ENCODE peak calls at places on chromosomes 1 and 21, in six cellular contexts. L is PC-3, H is GM06990, S is Panc1, W is fibroblast of the aortic adventitia, B is HFF-Myc. O is an unnamed sample.
A peak's percentile ranks its signal among the peaks of the same experiment; 100 is the strongest.

GRCh38 chr1:53600001-53600400 is 139.0 kb downstream of the GLIS1 start:
- DNase-seq in B (no peak), W (no peak), S (no peak), H (no peak), L (no peak), O (no peak)

GRCh38 chr1:112975336-112975735 is 19.3 kb upstream of the SLC16A1 start:
- DNase-seq in W (peak; percentile 27), S (no peak), L (no peak), H (no peak), B (no peak), O (no peak)

GRCh38 chr21:28253971-28254370 is 738.7 kb downstream of the LTN1 start:
- DNase-seq in S (no peak), B (no peak), H (no peak), L (no peak), W (no peak), O (no peak)

GRCh38 chr1:8197493-8198282 is 120.2 kb upstream of the SLC45A1 start:
- DNase-seq in L (peak; percentile 96), B (peak; percentile 67), S (peak; percentile 64), W (peak; percentile 96), H (no peak), O (peak; percentile 83)

GRCh38 chr1:35279555-35279904 is 11.0 kb downstream of the ZMYM4 start:
- DNase-seq in S (no peak), H (no peak), L (no peak), W (no peak), B (no peak), O (no peak)

GRCh38 chr1:51819810-51820209 is 58.7 kb downstream of the NRDC start:
- DNase-seq in S (no peak), W (peak; percentile 11), B (no peak), H (no peak), L (no peak), O (no peak)

GRCh38 chr1:97078847-97079246 is 357.3 kb downstream of the PTBP2 start:
- DNase-seq in S (no peak), W (no peak), L (no peak), B (no peak), H (no peak), O (no peak)

GRCh38 chr21:25005388-25005787 is 601.9 kb downstream of the MRPL39 start:
- DNase-seq in L (peak; percentile 9), B (no peak), S (no peak), W (no peak), H (no peak), O (no peak)

GRCh38 chr1:151832318-151832984 is 849 bp upstream of the RORC start:
- DNase-seq in W (peak; percentile 47), S (no peak), B (no peak), L (peak; percentile 68), H (no peak), O (peak; percentile 27)

GRCh38 chr1:70718086-70718630 is 307.1 kb downstream of the CTH start:
- DNase-seq in S (no peak), L (no peak), H (no peak), W (peak; percentile 81), B (no peak), O (peak; percentile 10)

GRCh38 chr1:154943649-154944421 is 7.3 kb upstream of the PMVK start:
- DNase-seq in B (no peak), S (no peak), W (peak; percentile 30), L (peak; percentile 64), H (peak; percentile 48), O (no peak)

GRCh38 chr21:30463713-30464112 is 16.5 kb downstream of the KRTAP19-1 start:
- DNase-seq in L (peak; percentile 53), H (no peak), S (peak; percentile 4), W (no peak), B (no peak), O (no peak)

GRCh38 chr1:12407050-12407961 is 177.5 kb downstream of the VPS13D start:
- DNase-seq in B (peak; percentile 56), W (peak; percentile 80), L (peak; percentile 90), H (no peak), S (peak; percentile 50), O (peak; percentile 75)

GRCh38 chr1:219385786-219386427 is 212.2 kb downstream of the LYPLAL1 start:
- DNase-seq in B (no peak), W (peak; percentile 78), L (peak; percentile 96), H (peak; percentile 5), S (peak; percentile 68), O (peak; percentile 31)

GRCh38 chr1:167629681-167630567 is at the start of gene RCSD1:
- DNase-seq in B (no peak), H (peak; percentile 79), W (no peak), S (no peak), L (no peak), O (no peak)

GRCh38 chr1:35622510-35623171 is 18.7 kb downstream of the PSMB2 start:
- DNase-seq in W (no peak), S (no peak), L (no peak), B (no peak), H (no peak), O (no peak)

GRCh38 chr1:68197891-68198290 is 34.4 kb downstream of the WLS start:
- DNase-seq in H (no peak), L (peak; percentile 94), W (no peak), B (no peak), S (peak; percentile 78), O (no peak)

GRCh38 chr1:107123741-107124140 is 17.1 kb upstream of the NTNG1 start:
- DNase-seq in H (no peak), B (no peak), L (no peak), S (no peak), W (no peak), O (no peak)

GRCh38 chr1:1430114-1430982 is 5.1 kb upstream of the VWA1 start:
- DNase-seq in H (no peak), L (no peak), B (no peak), W (peak; percentile 76), S (no peak), O (no peak)

GRCh38 chr1:189929501-189930099 is 548.1 kb downstream of the BRINP3 start:
- DNase-seq in W (no peak), B (no peak), L (peak; percentile 11), H (no peak), S (no peak), O (no peak)

GRCh38 chr1:225816643-225817538 is 7.0 kb downstream of the EPHX1 start:
- DNase-seq in H (no peak), L (no peak), W (peak; percentile 74), B (no peak), S (no peak), O (no peak)

GRCh38 chr1:208837242-208837641 is 593.1 kb upstream of the PLXNA2 start:
- DNase-seq in W (no peak), H (no peak), B (no peak), S (no peak), L (no peak), O (no peak)

GRCh38 chr1:82934069-82934468 is 1064.9 kb downstream of the TTLL7 start:
- DNase-seq in W (no peak), H (no peak), L (no peak), S (no peak), B (no peak), O (no peak)

GRCh38 chr1:106022312-106022902 is 1034.1 kb upstream of the PRMT6 start:
- DNase-seq in H (peak; percentile 1), L (peak; percentile 51), B (no peak), W (peak; percentile 26), S (no peak), O (no peak)

GRCh38 chr21:46052703-46053651 is 44.9 kb upstream of the COL6A2 start:
- DNase-seq in W (peak; percentile 60), H (no peak), S (no peak), B (no peak), L (peak; percentile 94), O (peak; percentile 81)

GRCh38 chr1:231487019-231487418 is 41.5 kb upstream of the TSNAX start:
- DNase-seq in B (peak; percentile 54), S (no peak), H (no peak), W (peak; percentile 49), L (peak; percentile 47), O (no peak)

GRCh38 chr21:31623664-31624063 is 35.8 kb upstream of the SOD1 start:
- DNase-seq in H (no peak), W (no peak), B (no peak), S (no peak), L (peak; percentile 26), O (no peak)

GRCh38 chr21:45330075-45330781 is 42.5 kb upstream of the POFUT2 start:
- DNase-seq in S (no peak), W (peak; percentile 71), H (no peak), B (no peak), L (peak; percentile 86), O (peak; percentile 79)

GRCh38 chr1:72283204-72284083 is 1.1 kb upstream of the NEGR1 start:
- DNase-seq in H (peak; percentile 8), L (peak; percentile 73), W (peak; percentile 79), B (no peak), S (peak; percentile 67), O (peak; percentile 67)

GRCh38 chr21:17045214-17045835 is 467.5 kb upstream of the CXADR start:
- DNase-seq in L (peak; percentile 33), S (no peak), B (peak; percentile 27), W (peak; percentile 61), H (no peak), O (peak; percentile 33)
- TF ChIP-seq CTCF in L (peak; percentile 60), S (peak; percentile 13), B (peak; percentile 39), W (peak; percentile 54), H (no peak), O (peak; percentile 78)

DNA sequence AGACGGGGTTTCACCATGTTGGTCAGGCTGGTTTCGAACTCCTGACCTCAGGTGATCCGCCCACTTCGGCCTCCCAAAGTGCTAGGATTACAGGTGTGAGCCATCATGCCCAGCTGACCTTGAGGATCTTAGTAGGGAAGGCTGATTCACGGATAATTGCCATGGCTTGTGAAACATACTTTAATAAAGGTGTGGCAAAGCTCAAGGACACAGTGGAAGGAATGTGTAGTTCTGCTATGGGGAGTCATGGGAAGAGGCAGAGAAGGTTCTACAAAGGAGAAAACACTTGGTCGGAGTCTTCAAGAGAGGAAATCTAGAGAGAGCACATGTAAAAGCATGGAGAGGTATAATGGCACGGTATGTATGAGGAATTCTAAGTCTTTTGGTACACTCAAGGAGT is 12.7 kb upstream of the PTCH2 start:
- DNase-seq in H (no peak), L (no peak), B (no peak), W (no peak), S (no peak), O (no peak)
- TF ChIP-seq CTCF in H (no peak), L (no peak), B (no peak), W (no peak), S (no peak), O (no peak)

DNA sequence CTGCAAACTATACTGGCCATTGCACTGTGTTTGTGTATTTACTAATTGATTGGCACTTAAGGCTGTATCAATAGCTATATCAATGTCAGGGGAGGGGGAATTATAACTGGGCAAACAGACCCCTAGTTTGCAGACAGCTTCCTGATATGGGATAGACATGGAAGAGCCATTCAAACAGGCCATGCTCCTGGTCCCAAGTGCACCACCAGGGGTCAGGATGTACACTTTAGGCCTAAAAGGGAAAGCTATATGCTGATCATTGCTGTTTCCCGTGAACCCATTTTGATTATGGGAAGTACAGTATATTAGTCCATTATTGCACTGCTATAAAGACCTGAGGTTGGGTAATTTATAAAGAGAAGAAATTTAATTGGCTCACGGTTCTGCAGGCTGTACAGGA is 125.0 kb upstream of the BACE2 start:
- DNase-seq in L (peak; percentile 11), B (no peak), W (no peak), H (no peak), S (no peak), O (no peak)
- TF ChIP-seq CTCF in L (peak; percentile 46), B (peak; percentile 12), W (no peak), H (no peak), S (peak; percentile 31), O (peak; percentile 58)

DNA sequence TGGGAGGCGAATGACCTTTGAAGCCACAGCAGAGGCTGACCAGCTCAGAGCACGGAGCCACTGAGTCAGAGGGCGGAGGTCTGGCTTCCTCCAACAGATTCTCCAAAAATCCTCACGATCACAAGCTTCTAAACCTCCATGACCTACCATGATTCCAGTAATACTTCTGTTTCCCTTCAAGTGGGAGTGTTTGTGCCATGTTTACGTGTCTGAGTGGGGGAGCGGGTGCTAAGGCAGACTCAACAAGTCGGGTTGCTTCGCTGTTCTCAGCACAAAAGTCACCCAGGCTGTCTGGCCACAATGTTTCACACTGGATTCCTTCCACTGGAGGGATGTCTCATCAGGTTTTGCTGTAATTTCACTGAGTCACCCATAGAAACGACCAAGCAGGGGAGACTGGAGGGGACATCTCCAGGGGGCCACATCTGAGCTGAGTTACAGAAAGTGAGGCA is 86.2 kb downstream of the SLC66A1 start:
- DNase-seq in B (peak; percentile 63), H (no peak), W (peak; percentile 92), S (no peak), L (peak; percentile 55), O (peak; percentile 97)
- TF ChIP-seq CTCF in B (peak; percentile 39), H (no peak), W (peak; percentile 67), S (no peak), L (peak; percentile 39), O (peak; percentile 79)